ENCODE peak calls at places on chromosomes 5 and 9, in four cellular contexts. W is spleen, I is GM12892, H is transverse colon. J is an unnamed sample.

GRCh38 chr9:114434878-114435311 is 47.1 kb upstream of the AKNA start:
- DNase-seq in W (no peak), I (no peak), H (no peak), J (no peak)

GRCh38 chr9:71675129-71675856 is 93.0 kb downstream of the CEMIP2 start:
- DNase-seq in W (no peak), I (no peak), H (peak), J (no peak)

GRCh38 chr9:124695280-124695890 is 75.7 kb downstream of the NR6A1 start:
- DNase-seq in W (no peak), I (no peak), H (no peak), J (no peak)

GRCh38 chr5:39117401-39117800 is 43.2 kb upstream of the RICTOR start:
- DNase-seq in W (no peak), I (no peak), H (no peak), J (no peak)

GRCh38 chr9:19445452-19445851 is 36.6 kb downstream of the ACER2 start:
- DNase-seq in W (no peak), I (no peak), H (no peak), J (no peak)

GRCh38 chr5:91103353-91104061 is 279.6 kb downstream of the ARRDC3 start:
- DNase-seq in W (no peak), I (no peak), H (no peak), J (no peak)

GRCh38 chr9:7844283-7844682 is 44.7 kb upstream of the DMAC1 start:
- DNase-seq in W (no peak), I (no peak), H (no peak), J (no peak)

GRCh38 chr5:126351138-126351537 is 72.1 kb upstream of the GRAMD2B start:
- DNase-seq in W (no peak), I (no peak), H (no peak), J (no peak)

GRCh38 chr5:128684951-128685350 is 146.9 kb upstream of the FBN2 start:
- DNase-seq in W (no peak), I (no peak), H (no peak), J (no peak)

GRCh38 chr5:168784449-168784848 is 205.3 kb upstream of the PANK3 start:
- DNase-seq in W (no peak), I (no peak), H (no peak), J (no peak)

GRCh38 chr9:86407022-86407421 is 52.8 kb upstream of the TUT7 start:
- DNase-seq in W (no peak), I (no peak), H (no peak), J (peak)

GRCh38 chr5:38831909-38832308 is 13.9 kb upstream of the OSMR start:
- DNase-seq in W (no peak), I (no peak), H (no peak), J (no peak)

GRCh38 chr9:1047605-1048235 is 2.4 kb upstream of the DMRT2 start:
- DNase-seq in W (no peak), I (no peak), H (peak), J (no peak)

GRCh38 chr9:1046639-1047604 is 3.2 kb upstream of the DMRT2 start:
- DNase-seq in W (no peak), I (no peak), H (no peak), J (no peak)

GRCh38 chr9:1044643-1045042 is 5.5 kb upstream of the DMRT2 start:
- DNase-seq in W (no peak), I (no peak), H (no peak), J (no peak)

GRCh38 chr9:1042466-1042865 is 7.7 kb upstream of the DMRT2 start:
- DNase-seq in W (no peak), I (no peak), H (peak), J (peak)
- TF ChIP-seq POLR2AphosphoS5 in W (peak), I (no peak), H (no peak), J (no peak)

GRCh38 chr5:132889501-132889900 is 16.0 kb downstream of the LEAP2 start:
- DNase-seq in W (no peak), I (no peak), H (no peak), J (no peak)

GRCh38 chr5:132895719-132896305 is 22.3 kb downstream of the LEAP2 start:
- DNase-seq in W (no peak), I (no peak), H (no peak), J (no peak)

GRCh38 chr5:132886064-132886823 is 12.8 kb downstream of the LEAP2 start:
- DNase-seq in W (no peak), I (no peak), H (no peak), J (no peak)

GRCh38 chr5:132887326-132887725 is 13.9 kb downstream of the LEAP2 start:
- DNase-seq in W (no peak), I (no peak), H (no peak), J (no peak)

DNA sequence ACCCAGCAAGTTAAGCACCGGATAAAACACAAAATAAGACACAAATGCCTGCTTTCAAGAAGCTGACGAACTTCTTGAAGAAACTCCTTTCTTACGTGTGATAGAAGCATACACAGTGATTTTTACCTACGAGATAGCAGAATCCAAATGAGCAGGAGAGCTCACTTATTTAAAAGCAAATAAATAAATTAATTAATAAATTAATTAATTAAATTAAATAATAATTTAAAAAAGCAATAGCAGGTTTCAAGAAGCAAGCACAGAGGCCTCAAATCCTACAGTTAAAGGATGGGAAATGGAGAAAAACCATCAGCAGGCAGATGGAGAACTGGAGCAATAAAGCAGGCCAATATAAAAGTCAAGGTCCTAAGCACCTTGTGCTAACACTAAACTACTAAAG is 17.3 kb downstream of the LEAP2 start:
- DNase-seq in W (no peak), I (no peak), H (no peak), J (no peak)
- TF ChIP-seq POLR2AphosphoS5 in W (no peak), I (no peak), H (no peak), J (no peak)

GRCh38 chr9:128341435-128341849 is 1.1 kb downstream of the SLC27A4 start:
- DNase-seq in W (peak), I (peak), H (peak), J (peak)

GRCh38 chr9:128340691-128341434 is 536 bp downstream of the SLC27A4 start:
- DNase-seq in W (no peak), I (no peak), H (peak), J (no peak)

GRCh38 chr9:128337972-128338371 is 2.4 kb upstream of the SLC27A4 start:
- DNase-seq in W (no peak), I (no peak), H (no peak), J (no peak)

GRCh38 chr9:128342971-128343680 is 2.8 kb downstream of the SLC27A4 start:
- DNase-seq in W (no peak), I (no peak), H (no peak), J (no peak)

GRCh38 chr9:128339761-128340690 is at the start of gene SLC27A4:
- DNase-seq in W (peak), I (peak), H (peak), J (peak)
- TF ChIP-seq POLR2AphosphoS5 in W (peak), I (no peak), H (no peak), J (peak)

GRCh38 chr5:141528401-141528984 is 39.6 kb downstream of the PCDHGC5 start:
- DNase-seq in W (no peak), I (no peak), H (no peak), J (no peak)
- TF ChIP-seq POLR2AphosphoS5 in W (no peak), I (no peak), H (no peak), J (no peak)

GRCh38 chr5:138542120-138542955 is 698 bp downstream of the ETF1 start:
- DNase-seq in W (no peak), I (peak), H (peak), J (peak)
- TF ChIP-seq POLR2AphosphoS5 in W (no peak), I (no peak), H (no peak), J (no peak)

GRCh38 chr5:139296862-139297326 is 3.4 kb downstream of the MATR3 start:
- DNase-seq in W (peak), I (no peak), H (no peak), J (no peak)
- TF ChIP-seq POLR2AphosphoS5 in W (no peak), I (no peak), H (no peak), J (no peak)

GRCh38 chr9:35844628-35845301 is 15.7 kb downstream of the TMEM8B start:
- DNase-seq in W (no peak), I (no peak), H (peak), J (no peak)

GRCh38 chr9:35847786-35848185 is 18.8 kb downstream of the TMEM8B start:
- DNase-seq in W (no peak), I (no peak), H (no peak), J (no peak)

GRCh38 chr9:35842795-35843194 is 13.8 kb downstream of the TMEM8B start:
- DNase-seq in W (no peak), I (no peak), H (no peak), J (no peak)

GRCh38 chr9:35842020-35842745 is 13.2 kb downstream of the TMEM8B start:
- DNase-seq in W (peak), I (no peak), H (no peak), J (no peak)

GRCh38 chr9:35845824-35846771 is 17.1 kb downstream of the TMEM8B start:
- DNase-seq in W (peak), I (no peak), H (no peak), J (peak)
- TF ChIP-seq POLR2AphosphoS5 in W (no peak), I (no peak), H (no peak), J (no peak)

GRCh38 chr9:134373269-134373668 is 47.0 kb downstream of the RXRA start:
- DNase-seq in W (no peak), I (no peak), H (no peak), J (no peak)

GRCh38 chr9:134375011-134375390 is 48.7 kb downstream of the RXRA start:
- DNase-seq in W (no peak), I (no peak), H (no peak), J (peak)

GRCh38 chr9:134373953-134374300 is 47.7 kb downstream of the RXRA start:
- DNase-seq in W (no peak), I (no peak), H (no peak), J (no peak)

GRCh38 chr9:134375430-134376385 is 49.5 kb downstream of the RXRA start:
- DNase-seq in W (no peak), I (no peak), H (no peak), J (no peak)

DNA sequence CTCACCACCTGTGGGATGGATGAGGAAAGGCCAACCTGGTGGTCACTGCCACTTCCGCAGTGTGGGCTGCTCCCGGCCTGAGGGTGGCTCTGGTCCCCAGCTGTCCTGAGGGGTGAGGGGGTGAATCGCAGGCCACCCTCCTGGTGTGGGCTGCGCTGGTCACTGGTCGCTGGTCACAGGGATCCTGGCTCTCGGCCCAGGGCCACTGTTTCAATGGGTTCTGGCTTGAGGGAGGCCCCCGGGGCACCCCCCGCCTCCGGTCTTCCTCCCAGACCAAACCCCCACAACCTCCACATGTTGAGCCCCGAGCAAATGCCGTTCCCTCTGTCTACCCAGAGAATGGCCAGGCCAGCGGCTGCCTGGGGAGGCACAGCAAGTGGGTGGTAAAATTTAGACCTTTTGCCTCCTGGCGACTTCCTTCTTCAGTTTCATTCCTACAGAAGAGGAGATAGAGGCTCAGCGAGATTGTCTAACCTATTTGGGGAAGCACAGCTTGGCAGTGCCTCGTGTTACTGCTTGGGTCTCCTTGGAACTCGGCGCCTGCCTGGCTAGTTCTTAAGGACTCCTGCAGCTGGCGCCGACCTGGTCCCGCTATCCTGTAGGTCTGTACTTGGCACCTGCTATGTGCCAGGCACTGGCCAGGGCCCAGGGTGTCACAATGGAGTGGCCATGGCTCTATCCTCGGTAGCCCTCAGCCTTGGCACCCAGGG is 48.2 kb downstream of the RXRA start:
- DNase-seq in W (no peak), I (no peak), H (no peak), J (peak)
- TF ChIP-seq POLR2AphosphoS5 in W (peak), I (no peak), H (no peak), J (no peak)

DNA sequence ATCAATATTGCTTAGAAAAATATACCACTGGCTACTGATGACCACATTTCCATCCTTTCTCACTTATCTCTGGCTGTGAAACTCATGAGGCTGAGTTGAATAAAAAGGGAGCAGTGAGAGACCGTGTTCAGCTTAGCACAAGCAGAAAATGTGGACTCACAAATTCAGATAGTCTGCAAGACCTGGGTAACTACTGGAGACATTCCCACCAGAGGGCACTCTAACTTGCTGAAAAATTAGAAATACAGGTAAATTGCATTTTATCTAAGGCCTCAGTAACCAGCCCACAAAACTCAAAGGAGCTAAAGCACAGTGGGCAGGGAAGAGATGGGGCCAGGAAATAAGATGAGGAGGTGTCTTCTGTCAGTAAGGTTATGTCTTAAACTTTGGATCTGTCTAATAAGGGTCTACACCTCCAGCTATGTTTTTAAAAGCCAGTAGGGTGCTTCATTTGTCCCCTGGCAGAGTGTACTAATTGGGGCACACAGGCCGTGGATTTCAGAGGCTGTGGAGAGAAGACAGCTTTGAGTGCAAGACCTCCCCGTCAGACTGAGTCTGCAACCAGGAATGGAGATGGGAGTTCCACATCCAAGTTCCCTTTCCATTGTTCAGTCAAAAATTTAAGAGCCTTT is 8.7 kb upstream of the NDUFB6 start:
- DNase-seq in W (no peak), I (no peak), H (no peak), J (no peak)
- TF ChIP-seq POLR2AphosphoS5 in W (no peak), I (no peak), H (no peak), J (no peak)